ENCODE peak calls at places on chromosomes 4 and X, in seven cellular contexts. C, S, K, U, D, A and B are unnamed samples. For H3K36me3, the result is how much of the 10 kb centered on the place peaks cover.

GRCh38 chr4:149790172-149790907 is 25.3 kb downstream of the IQCM start:
- DNase-seq in C (peak), S (no peak), K (no peak), U (no peak), D (no peak), A (no peak), B (no peak)

GRCh38 chr4:137601924-137602323 is 69.6 kb upstream of the PCDH18 start:
- DNase-seq in C (no peak), S (no peak), K (no peak), U (no peak), D (no peak), A (no peak), B (no peak)

GRCh38 chr4:176742211-176742610 is 50.5 kb downstream of the VEGFC start:
- DNase-seq in C (no peak), S (no peak), K (no peak), U (no peak), D (no peak), A (no peak), B (no peak)

GRCh38 chr4:35548921-35549320 is 695.4 kb downstream of the ARAP2 start:
- DNase-seq in C (no peak), S (no peak), K (no peak), U (no peak), D (no peak), A (no peak), B (no peak)

GRCh38 chr4:620851-621261 is 4.5 kb upstream of the PDE6B start:
- DNase-seq in C (no peak), S (peak), K (no peak), U (no peak), D (no peak), A (no peak), B (no peak)

GRCh38 chrX:72330131-72330530 is 24.4 kb upstream of the CITED1 start:
- DNase-seq in C (peak), S (no peak), K (no peak), U (no peak), D (no peak), A (no peak), B (no peak)

GRCh38 chrX:123797543-123798447 is 62.1 kb upstream of the XIAP start:
- DNase-seq in C (no peak), S (no peak), K (no peak), U (no peak), D (no peak), A (no peak), B (no peak)

GRCh38 chrX:110213183-110213582 is 104.7 kb downstream of the AMMECR1 start:
- DNase-seq in C (no peak), S (no peak), K (no peak), U (no peak), D (no peak), A (no peak), B (no peak)

GRCh38 chr4:125132281-125132680 is 182.5 kb upstream of the FAT4 start:
- DNase-seq in C (no peak), S (no peak), K (no peak), U (no peak), D (no peak), A (peak), B (no peak)

GRCh38 chrX:124940536-124940935 is 379.1 kb upstream of the TEX13C start:
- DNase-seq in C (no peak), S (no peak), K (no peak), U (no peak), D (no peak), A (no peak), B (no peak)

GRCh38 chrX:155028749-155029360 is 2.2 kb downstream of the FUNDC2 start:
- DNase-seq in C (peak), S (no peak), K (no peak), U (no peak), D (no peak), A (no peak), B (no peak)

GRCh38 chr4:3783691-3784306 is 17.6 kb downstream of the ADRA2C start:
- DNase-seq in C (no peak), S (no peak), K (no peak), U (no peak), D (no peak), A (no peak), B (no peak)

GRCh38 chr4:67288964-67289363 is 256.3 kb downstream of the CENPC start:
- DNase-seq in C (no peak), S (no peak), K (no peak), U (peak), D (no peak), A (no peak), B (no peak)

GRCh38 chrX:37995428-37995827 is 10.9 kb upstream of the SYTL5 start:
- DNase-seq in C (no peak), S (no peak), K (no peak), U (no peak), D (no peak), A (no peak), B (no peak)

GRCh38 chrX:37998586-37999267 is 7.6 kb upstream of the SYTL5 start:
- DNase-seq in C (peak), S (no peak), K (no peak), U (no peak), D (no peak), A (no peak), B (no peak)

GRCh38 chrX:38000706-38001105 is 5.6 kb upstream of the SYTL5 start:
- DNase-seq in C (no peak), S (no peak), K (no peak), U (no peak), D (no peak), A (no peak), B (no peak)

GRCh38 chrX:37993857-37994619 is 12.3 kb upstream of the SYTL5 start:
- DNase-seq in C (no peak), S (no peak), K (no peak), U (peak), D (peak), A (no peak), B (no peak)

DNA sequence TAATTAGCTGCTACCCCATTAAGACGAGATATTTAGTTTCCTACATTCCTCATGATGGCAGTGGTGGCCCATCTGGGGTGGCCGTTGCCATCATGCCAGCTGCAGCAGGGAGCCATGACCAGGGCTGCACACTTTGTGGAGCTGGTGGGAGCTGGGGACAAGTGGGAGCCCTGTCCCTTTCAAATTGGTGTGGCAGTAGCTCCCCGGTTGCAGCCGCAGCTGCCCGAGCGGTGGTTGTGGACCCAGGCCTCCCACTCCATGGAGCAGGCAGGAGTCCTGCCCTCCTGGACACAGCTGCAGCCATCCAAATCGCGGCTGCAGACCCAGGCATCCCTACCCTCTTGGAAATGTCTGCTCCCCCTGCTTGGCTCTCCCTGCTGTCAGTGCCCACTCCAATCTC is 9.3 kb upstream of the SYTL5 start:
- DNase-seq in C (no peak), S (no peak), K (no peak), U (no peak), D (no peak), A (no peak), B (no peak)
- TF ChIP-seq CTCF in C (no peak), S (no peak), K (no peak), U (no peak), D (no peak), A (no peak), B (no peak)

GRCh38 chrX:131703646-131704045 is 159.8 kb downstream of the OR13H1 start:
- DNase-seq in C (no peak), S (peak), K (no peak), U (no peak), D (no peak), A (no peak), B (no peak)
- H3K36me3 ChIP-seq in C (under half), S (under half), K (under half), U (under half), D (under half), A (under half), B (under half)

DNA sequence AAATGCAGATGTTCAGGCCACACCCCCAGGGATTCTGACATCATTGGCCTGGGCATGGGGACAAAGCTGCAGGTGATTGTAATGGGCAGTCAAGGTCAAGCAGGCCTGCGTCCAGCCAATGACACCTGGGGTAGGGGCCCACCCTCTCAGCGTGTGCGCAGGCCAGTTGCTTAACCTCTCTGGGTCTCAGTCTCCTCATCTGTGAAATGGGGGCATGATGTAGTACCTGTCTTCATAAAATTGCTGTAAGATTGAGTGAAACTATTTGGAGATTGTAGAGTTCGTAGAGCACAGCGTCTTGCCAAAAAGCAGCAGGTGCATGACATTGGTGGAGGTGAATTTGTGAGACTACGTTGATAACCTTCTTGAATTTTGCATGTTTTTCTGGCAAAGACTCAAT is 21.2 kb downstream of the RS1 start:
- DNase-seq in C (no peak), S (no peak), K (no peak), U (no peak), D (no peak), A (no peak), B (no peak)
- TF ChIP-seq CTCF in C (no peak), S (no peak), K (no peak), U (no peak), D (no peak), A (no peak), B (no peak)

DNA sequence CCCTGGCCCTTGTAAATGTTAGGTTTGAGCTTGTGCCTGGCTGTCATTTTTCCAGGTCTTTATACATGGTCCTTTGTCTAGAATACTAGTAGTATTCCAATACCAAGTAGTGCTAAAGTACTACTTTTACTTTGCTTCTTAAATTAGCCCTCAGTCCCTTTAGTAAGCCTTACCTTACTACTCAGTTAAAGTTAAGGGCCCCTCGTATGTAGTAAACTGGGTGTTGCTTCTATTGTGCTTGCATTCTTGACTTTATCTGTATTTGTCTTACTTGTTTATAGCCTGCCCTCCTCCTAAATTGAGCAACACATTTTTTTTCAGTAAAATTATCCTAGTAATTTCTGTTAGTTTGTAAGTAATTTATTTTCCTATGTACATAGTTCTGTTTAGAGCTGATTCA is 25.2 kb downstream of the CLCN3 start:
- DNase-seq in C (no peak), S (no peak), K (no peak), U (no peak), D (no peak), A (no peak), B (no peak)
- H3K36me3 ChIP-seq in C (under half), S (under half), K (under half), U (half or more), D (under half), A (under half), B (under half)

DNA sequence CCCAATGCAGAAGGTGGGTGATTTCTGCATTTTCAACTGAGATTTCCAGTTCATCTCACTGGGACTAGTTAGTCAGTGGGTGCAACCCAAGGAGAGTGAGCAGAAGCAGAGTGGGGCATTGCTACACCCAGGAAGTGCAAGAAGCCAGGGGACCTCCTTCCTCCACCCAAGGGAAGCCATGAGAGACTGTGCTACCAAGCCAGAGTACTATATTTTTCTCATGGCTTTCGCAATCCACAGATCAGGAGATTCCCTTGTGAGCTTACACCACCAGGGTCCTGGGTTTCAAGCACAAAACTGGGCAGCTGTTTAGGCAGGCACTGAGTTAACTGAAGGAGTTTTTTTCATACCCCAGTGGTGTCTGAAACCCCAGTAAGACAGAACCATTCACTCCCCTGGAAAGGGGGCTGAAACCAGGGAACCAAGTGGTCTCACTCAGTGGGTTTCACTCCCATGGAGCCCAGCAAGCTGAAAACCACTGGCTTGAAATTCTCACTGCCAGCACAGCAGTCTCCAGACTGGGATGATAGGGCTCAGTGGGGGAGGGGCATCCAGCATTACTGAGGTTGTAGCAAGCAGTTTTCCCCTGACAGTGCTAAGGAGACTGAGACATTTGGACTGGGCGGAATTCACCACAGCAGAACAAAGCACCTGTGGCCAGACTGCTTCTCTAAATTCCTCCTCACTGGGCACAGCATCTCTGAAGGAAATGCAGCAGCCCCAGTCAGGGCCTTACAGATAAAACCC is 903.4 kb downstream of the TECRL start:
- DNase-seq in C (no peak), S (no peak), K (no peak), U (no peak), D (no peak), A (no peak), B (no peak)
- TF ChIP-seq CTCF in C (no peak), S (no peak), K (no peak), U (no peak), D (no peak), A (no peak), B (no peak)

DNA sequence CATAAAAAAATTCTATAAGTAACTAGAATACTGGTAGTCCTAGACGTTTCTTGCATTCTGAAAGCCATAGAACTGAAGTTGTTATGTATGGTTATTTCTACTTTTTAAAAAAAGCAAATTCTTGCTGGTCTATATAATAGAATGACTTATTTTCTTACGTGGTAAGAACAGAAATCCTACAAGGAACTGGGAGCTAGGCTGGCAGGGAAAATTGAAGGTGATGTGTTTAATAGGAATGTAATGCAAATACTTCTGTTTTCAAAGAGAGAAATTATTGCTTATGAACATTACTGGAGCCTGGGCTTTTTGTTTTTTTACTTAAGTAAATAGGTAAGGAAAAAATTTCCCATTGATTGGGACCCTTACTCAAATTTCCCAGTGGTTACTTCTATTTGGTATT is 8.9 kb downstream of the CCNA2 start:
- DNase-seq in C (no peak), S (no peak), K (no peak), U (no peak), D (no peak), A (no peak), B (no peak)
- H3K36me3 ChIP-seq in C (under half), S (under half), K (half or more), U (half or more), D (under half), A (half or more), B (half or more)

GRCh38 chr4:60461551-60461950 is 738.6 kb upstream of the ADGRL3 start:
- DNase-seq in C (no peak), S (no peak), K (no peak), U (no peak), D (no peak), A (no peak), B (no peak)

DNA sequence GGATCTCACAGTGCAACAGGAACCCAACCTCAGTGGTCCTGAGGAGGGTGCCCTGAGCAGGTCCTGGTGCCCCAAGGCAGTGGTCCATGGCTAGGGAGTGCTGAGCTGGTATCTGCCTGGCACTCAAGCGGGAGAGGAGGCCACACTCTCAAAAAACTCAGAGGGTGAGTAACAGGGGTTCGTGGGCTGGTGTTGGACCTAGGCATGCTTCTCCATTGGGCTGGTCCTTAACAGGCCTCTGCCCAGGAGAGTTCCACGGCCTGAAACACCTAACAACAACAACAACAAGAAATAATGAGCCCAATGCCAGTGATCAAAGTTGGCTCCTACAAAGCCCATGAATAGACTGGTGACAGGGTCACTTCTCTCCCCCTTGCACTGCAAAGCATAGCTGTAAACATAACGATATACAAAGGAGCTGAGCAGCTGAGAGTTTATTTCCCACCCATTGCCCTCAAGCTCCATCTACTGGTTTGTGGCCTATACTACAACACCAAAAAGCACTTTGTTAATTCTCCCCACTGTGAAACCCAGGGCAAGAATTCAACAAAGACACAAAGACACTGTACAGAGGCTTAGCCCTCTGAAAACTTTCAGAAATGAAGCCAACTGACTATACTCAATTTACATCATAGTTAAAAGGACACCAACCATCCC is 736.2 kb upstream of the ADGRL3 start:
- DNase-seq in C (peak), S (no peak), K (no peak), U (no peak), D (no peak), A (no peak), B (no peak)
- TF ChIP-seq CTCF in C (peak), S (no peak), K (no peak), U (peak), D (no peak), A (no peak), B (no peak)